ENCODE peak calls at places on chromosomes 1 and 21, in seven cellular contexts. P is IMR-90, H is HCT116, R is H1, M is GM12878, V is HepG2, F is K562. D is an unnamed sample.

GRCh38 chr1:47875831-47876586 is 121.2 kb downstream of the TRABD2B start:
- DNase-seq in P (no peak), H (no peak), R (no peak), M (peak), V (peak), F (no peak), D (peak)

GRCh38 chr21:37000381-37000780 is 6.1 kb upstream of the RIPPLY3 start:
- DNase-seq in P (no peak), H (peak), R (no peak), M (no peak), V (no peak), F (no peak), D (no peak)

GRCh38 chr1:204296431-204296988 is 63.2 kb downstream of the PLEKHA6 start:
- DNase-seq in P (peak), H (no peak), R (no peak), M (no peak), V (peak), F (no peak), D (no peak)

GRCh38 chr1:39509360-39510009 is 18.0 kb downstream of the BMP8A start:
- DNase-seq in P (peak), H (no peak), R (no peak), M (peak), V (no peak), F (no peak), D (no peak)

GRCh38 chr1:7869136-7869905 is 16.5 kb upstream of the UTS2 start:
- DNase-seq in P (peak), H (no peak), R (no peak), M (no peak), V (no peak), F (peak), D (no peak)

GRCh38 chr1:66446261-66447001 is 87.5 kb upstream of the SGIP1 start:
- DNase-seq in P (peak), H (peak), R (no peak), M (peak), V (peak), F (peak), D (peak)

GRCh38 chr1:22375601-22376000 is 76.0 kb upstream of the ZBTB40 start:
- DNase-seq in P (no peak), H (no peak), R (no peak), M (no peak), V (no peak), F (no peak), D (no peak)

GRCh38 chr1:156151093-156151688 is 2.2 kb upstream of the SEMA4A start:
- DNase-seq in P (peak), H (no peak), R (no peak), M (peak), V (no peak), F (no peak), D (no peak)

GRCh38 chr1:150372580-150372979 is 8.6 kb downstream of the RPRD2 start:
- DNase-seq in P (no peak), H (no peak), R (no peak), M (no peak), V (no peak), F (no peak), D (no peak)

GRCh38 chr1:39818482-39818881 is 29.8 kb upstream of the BMP8B start:
- DNase-seq in P (no peak), H (no peak), R (no peak), M (no peak), V (no peak), F (no peak), D (no peak)

GRCh38 chr1:14715771-14716170 is 117.3 kb downstream of the KAZN start:
- DNase-seq in P (no peak), H (no peak), R (no peak), M (no peak), V (no peak), F (no peak), D (no peak)

DNA sequence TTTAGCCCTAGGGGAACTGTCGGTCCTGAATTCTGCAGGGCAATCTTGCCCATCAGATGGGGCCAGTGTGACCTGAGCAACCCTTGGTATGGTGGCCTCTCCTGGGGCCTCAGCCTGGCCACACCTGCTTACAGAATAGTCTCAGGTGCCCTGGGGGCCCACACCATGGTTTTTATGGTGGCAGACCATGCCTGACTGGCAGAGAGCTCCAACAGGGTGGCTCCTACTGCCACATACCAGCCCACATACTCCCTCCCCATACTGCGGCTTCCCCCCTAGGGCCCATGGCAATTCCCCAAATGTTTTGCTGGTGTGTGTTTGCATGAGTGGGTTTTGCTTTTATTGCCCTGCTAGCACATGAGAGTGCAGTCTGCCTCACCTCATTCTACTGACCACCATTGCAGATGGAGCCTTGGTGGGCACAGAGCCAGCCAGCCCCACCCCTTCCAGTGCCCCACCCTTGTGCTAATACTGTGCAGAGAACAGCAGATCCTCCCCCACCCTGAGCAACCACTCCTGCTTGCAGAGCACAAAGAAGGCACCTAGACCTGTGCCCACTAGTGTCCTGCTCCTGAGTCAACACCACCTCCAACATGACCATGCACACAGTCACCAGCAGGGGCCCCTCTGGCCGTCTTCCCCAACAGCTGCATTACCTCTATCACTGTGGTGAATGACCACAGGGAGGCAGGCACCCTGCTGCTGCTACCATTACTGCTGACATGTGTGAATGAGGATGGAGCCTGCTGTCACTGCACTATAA is 86.8 kb downstream of the GDAP2 start:
- DNase-seq in P (no peak), H (peak), R (peak), M (no peak), V (peak), F (peak), D (no peak)
- H3K4me2 ChIP-seq in P (no peak), H (no peak), R (no peak), M (no peak), V (no peak), F (no peak), D (no peak)

DNA sequence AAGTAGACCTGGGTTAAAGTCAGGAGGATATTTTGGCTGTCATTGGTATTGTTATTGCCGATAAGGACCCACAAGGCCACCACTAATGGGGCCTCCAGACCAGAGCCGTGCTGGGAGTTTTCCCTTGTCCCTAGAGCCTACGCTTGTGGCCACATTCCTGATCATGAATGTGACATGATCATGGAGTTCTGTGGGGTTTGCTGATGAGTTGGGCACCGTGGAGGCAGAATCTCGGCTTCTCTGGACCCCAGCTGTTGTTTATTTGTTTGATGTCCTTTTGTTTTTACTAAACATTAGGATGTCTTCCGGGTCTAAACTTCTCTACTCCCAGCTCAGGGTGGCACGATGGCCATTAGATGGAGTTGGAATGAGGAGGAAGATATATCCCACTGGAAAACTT is 74.9 kb upstream of the TMPRSS2 start:
- DNase-seq in P (no peak), H (no peak), R (no peak), M (no peak), V (no peak), F (no peak), D (no peak)
- TF ChIP-seq CEBPB in P (no peak), H (no peak), R (no peak), M (no peak), V (no peak), F (no peak), D (no peak)

GRCh38 chr1:35080171-35080854 is 1.1 kb downstream of the ZMYM1 start:
- DNase-seq in P (no peak), H (no peak), R (no peak), M (no peak), V (no peak), F (no peak), D (no peak)

DNA sequence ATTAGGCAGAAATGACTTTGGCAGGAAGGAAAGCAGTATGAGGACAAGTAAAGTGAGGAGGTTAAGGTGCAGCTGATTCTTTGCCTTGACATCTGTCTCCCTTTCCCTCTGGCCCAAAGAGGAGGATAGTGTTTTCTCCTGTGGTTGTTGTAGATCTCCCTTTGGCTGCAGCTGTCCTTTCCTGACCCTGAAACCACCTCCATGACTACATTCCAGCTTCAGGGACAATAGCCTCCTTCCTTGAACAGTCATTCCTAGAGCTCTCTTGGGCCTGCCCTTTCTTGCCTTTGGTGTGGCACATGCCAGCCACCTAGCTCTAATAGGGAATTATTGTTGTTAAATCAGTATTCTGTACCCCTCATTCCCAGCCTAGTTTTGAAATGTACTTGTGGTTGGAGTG is 6.2 kb downstream of the ZMYM1 start:
- DNase-seq in P (no peak), H (no peak), R (no peak), M (no peak), V (no peak), F (no peak), D (no peak)
- H3K4me2 ChIP-seq in P (no peak), H (no peak), R (no peak), M (no peak), V (no peak), F (no peak), D (no peak)

GRCh38 chr1:41365772-41366427 is 4.7 kb downstream of the FOXO6 start:
- DNase-seq in P (no peak), H (no peak), R (no peak), M (peak), V (no peak), F (no peak), D (no peak)
- TF ChIP-seq CEBPB in P (no peak), H (no peak), R (no peak), M (no peak), V (no peak), F (no peak), D (no peak)

GRCh38 chr1:234495231-234495990 is 16.4 kb upstream of the TARBP1 start:
- DNase-seq in P (peak), H (no peak), R (no peak), M (peak), V (no peak), F (no peak), D (no peak)

GRCh38 chr1:234497589-234497988 is 18.6 kb upstream of the TARBP1 start:
- DNase-seq in P (no peak), H (no peak), R (no peak), M (no peak), V (no peak), F (no peak), D (no peak)

GRCh38 chr1:234499119-234500039 is 20.4 kb upstream of the TARBP1 start:
- DNase-seq in P (peak), H (peak), R (no peak), M (no peak), V (peak), F (peak), D (peak)

GRCh38 chr1:234500269-234500668 is 21.3 kb upstream of the TARBP1 start:
- DNase-seq in P (no peak), H (no peak), R (no peak), M (no peak), V (no peak), F (no peak), D (no peak)

DNA sequence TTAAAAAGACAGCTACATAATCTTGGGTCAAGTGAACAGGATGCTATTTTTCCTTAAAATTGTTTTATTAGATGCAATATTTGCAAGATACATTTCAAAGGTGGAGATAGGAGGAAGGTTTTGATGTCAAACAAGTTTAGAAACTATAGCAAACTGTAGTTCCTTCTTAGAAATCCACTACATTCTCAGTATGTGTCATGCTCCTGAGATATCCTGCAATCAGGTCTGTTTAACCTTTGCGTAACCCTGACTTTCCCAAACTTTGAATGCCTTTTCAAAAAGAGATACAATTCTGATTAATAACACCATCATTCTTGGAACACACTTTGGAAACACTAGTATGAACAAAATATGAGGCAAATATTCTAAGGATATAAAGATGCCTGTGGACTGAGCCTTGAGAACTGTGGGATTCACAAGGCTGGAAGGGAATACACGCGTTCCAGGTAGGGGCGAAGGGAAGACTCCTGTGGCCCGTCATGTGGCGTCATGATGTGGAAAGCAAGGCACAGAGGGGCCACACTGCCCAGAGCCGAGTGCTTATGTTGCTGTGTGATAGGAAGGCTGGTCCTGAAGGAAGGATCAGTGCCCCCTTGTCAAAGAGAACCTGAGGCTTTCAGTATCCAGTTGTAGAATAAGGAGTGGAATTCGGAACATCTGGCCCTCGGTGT is 19.6 kb upstream of the TARBP1 start:
- DNase-seq in P (no peak), H (no peak), R (no peak), M (no peak), V (no peak), F (no peak), D (no peak)
- H3K4me2 ChIP-seq in P (no peak), H (peak), R (no peak), M (peak), V (peak), F (peak), D (peak)

GRCh38 chr1:164648211-164649080 is 89.5 kb downstream of the PBX1 start:
- DNase-seq in P (peak), H (no peak), R (no peak), M (no peak), V (no peak), F (no peak), D (peak)

GRCh38 chr1:164651378-164651951 is 92.5 kb downstream of the PBX1 start:
- DNase-seq in P (peak), H (peak), R (no peak), M (no peak), V (no peak), F (no peak), D (peak)

GRCh38 chr1:164649146-164649545 is 90.2 kb downstream of the PBX1 start:
- DNase-seq in P (no peak), H (no peak), R (no peak), M (no peak), V (no peak), F (no peak), D (no peak)

GRCh38 chr1:164654200-164654599 is 95.2 kb downstream of the PBX1 start:
- DNase-seq in P (no peak), H (no peak), R (no peak), M (no peak), V (no peak), F (no peak), D (no peak)

DNA sequence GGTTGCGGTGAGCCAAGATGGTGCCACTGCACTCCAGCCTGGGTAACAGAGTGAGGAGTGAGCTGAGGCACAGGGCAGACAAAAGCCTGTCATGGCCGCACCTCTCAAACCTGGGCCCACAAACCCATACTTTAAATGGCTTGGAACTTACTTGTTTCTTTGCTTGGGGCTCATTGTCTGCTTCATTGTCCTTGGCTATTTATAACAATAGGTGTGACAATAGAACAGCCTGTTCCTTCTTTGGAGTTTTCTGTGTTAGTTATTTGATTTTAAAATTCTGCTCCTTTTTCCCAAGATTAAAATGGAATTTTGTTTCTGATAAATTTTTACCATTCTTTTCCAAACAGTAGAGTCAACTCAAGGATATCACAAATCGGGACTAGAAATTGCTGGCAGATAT is 94.7 kb downstream of the PBX1 start:
- DNase-seq in P (no peak), H (no peak), R (no peak), M (no peak), V (no peak), F (no peak), D (no peak)
- TF ChIP-seq CEBPB in P (no peak), H (no peak), R (no peak), M (no peak), V (no peak), F (no peak), D (no peak)

GRCh38 chr1:93036672-93037071 is 42.4 kb upstream of the MTF2 start:
- DNase-seq in P (no peak), H (no peak), R (peak), M (no peak), V (no peak), F (no peak), D (no peak)

GRCh38 chr1:93033785-93034184 is 45.3 kb upstream of the MTF2 start:
- DNase-seq in P (peak), H (no peak), R (no peak), M (peak), V (no peak), F (no peak), D (no peak)

GRCh38 chr1:93029317-93029716 is 49.8 kb upstream of the MTF2 start:
- DNase-seq in P (no peak), H (no peak), R (no peak), M (peak), V (no peak), F (no peak), D (no peak)

GRCh38 chr1:93034397-93034796 is 44.7 kb upstream of the MTF2 start:
- DNase-seq in P (no peak), H (no peak), R (no peak), M (no peak), V (no peak), F (no peak), D (no peak)

GRCh38 chr1:93033029-93033428 is 46.1 kb upstream of the MTF2 start:
- DNase-seq in P (no peak), H (no peak), R (no peak), M (peak), V (no peak), F (peak), D (no peak)
- H3K4me2 ChIP-seq in P (no peak), H (no peak), R (no peak), M (peak), V (no peak), F (peak), D (no peak)